ENCODE peak calls at places on chromosomes 12 and 14, in nine cellular contexts. One of them, this sample, is unnamed.

GRCh38 chr14:71076472-71076871 is 169.2 kb downstream of the PCNX1 start:
- DNase-seq in DMS53: no peak
- DNase-seq in brain microvascular endothelial cell: no peak
- DNase-seq in HS-5: no peak
- DNase-seq in left ventricle myocardium inferior: no peak
- DNase-seq in CD4-positive, CD25-positive, alpha-beta regulatory T cell: no peak
- DNase-seq in A172: no peak
- DNase-seq in LHCN-M2: no peak
- DNase-seq in lower leg skin: no peak
- DNase-seq in this sample: no peak

GRCh38 chr12:115341442-115341841 is 657.5 kb upstream of the TBX3 start:
- DNase-seq in DMS53: no peak
- DNase-seq in brain microvascular endothelial cell: peak
- DNase-seq in HS-5: peak
- DNase-seq in left ventricle myocardium inferior: peak
- DNase-seq in CD4-positive, CD25-positive, alpha-beta regulatory T cell: no peak
- DNase-seq in A172: peak
- DNase-seq in LHCN-M2: peak
- DNase-seq in lower leg skin: peak
- DNase-seq in this sample: no peak

GRCh38 chr14:105072892-105073719 is 7.9 kb upstream of the GPR132 start:
- DNase-seq in DMS53: no peak
- DNase-seq in brain microvascular endothelial cell: no peak
- DNase-seq in HS-5: no peak
- DNase-seq in left ventricle myocardium inferior: no peak
- DNase-seq in CD4-positive, CD25-positive, alpha-beta regulatory T cell: no peak
- DNase-seq in A172: no peak
- DNase-seq in LHCN-M2: no peak
- DNase-seq in lower leg skin: no peak
- DNase-seq in this sample: no peak

GRCh38 chr12:127280393-127281275 is 986.3 kb upstream of the TMEM132C start:
- DNase-seq in DMS53: peak
- DNase-seq in brain microvascular endothelial cell: no peak
- DNase-seq in HS-5: no peak
- DNase-seq in left ventricle myocardium inferior: peak
- DNase-seq in CD4-positive, CD25-positive, alpha-beta regulatory T cell: peak
- DNase-seq in A172: no peak
- DNase-seq in LHCN-M2: no peak
- DNase-seq in lower leg skin: no peak
- DNase-seq in this sample: no peak

GRCh38 chr14:99753225-99754140 is 39.7 kb upstream of the EML1 start:
- DNase-seq in DMS53: no peak
- DNase-seq in brain microvascular endothelial cell: no peak
- DNase-seq in HS-5: no peak
- DNase-seq in left ventricle myocardium inferior: no peak
- DNase-seq in CD4-positive, CD25-positive, alpha-beta regulatory T cell: no peak
- DNase-seq in A172: no peak
- DNase-seq in LHCN-M2: no peak
- DNase-seq in lower leg skin: no peak
- DNase-seq in this sample: no peak

GRCh38 chr12:23473071-23473470 is 476.4 kb downstream of the SOX5 start:
- DNase-seq in DMS53: no peak
- DNase-seq in brain microvascular endothelial cell: no peak
- DNase-seq in HS-5: no peak
- DNase-seq in left ventricle myocardium inferior: no peak
- DNase-seq in CD4-positive, CD25-positive, alpha-beta regulatory T cell: no peak
- DNase-seq in A172: no peak
- DNase-seq in LHCN-M2: no peak
- DNase-seq in lower leg skin: no peak
- DNase-seq in this sample: no peak

GRCh38 chr12:90977224-90977623 is 22.2 kb upstream of the CCER1 start:
- DNase-seq in DMS53: no peak
- DNase-seq in brain microvascular endothelial cell: no peak
- DNase-seq in HS-5: no peak
- DNase-seq in left ventricle myocardium inferior: no peak
- DNase-seq in CD4-positive, CD25-positive, alpha-beta regulatory T cell: no peak
- DNase-seq in A172: no peak
- DNase-seq in LHCN-M2: no peak
- DNase-seq in lower leg skin: no peak
- DNase-seq in this sample: no peak

GRCh38 chr12:89947437-89948265 is 239.0 kb upstream of the ATP2B1 start:
- DNase-seq in DMS53: peak
- DNase-seq in brain microvascular endothelial cell: peak
- DNase-seq in HS-5: peak
- DNase-seq in left ventricle myocardium inferior: no peak
- DNase-seq in CD4-positive, CD25-positive, alpha-beta regulatory T cell: no peak
- DNase-seq in A172: peak
- DNase-seq in LHCN-M2: peak
- DNase-seq in lower leg skin: no peak
- DNase-seq in this sample: no peak

GRCh38 chr14:62097072-62097471 is 334.9 kb downstream of the SNAPC1 start:
- DNase-seq in DMS53: no peak
- DNase-seq in brain microvascular endothelial cell: peak
- DNase-seq in HS-5: no peak
- DNase-seq in left ventricle myocardium inferior: no peak
- DNase-seq in CD4-positive, CD25-positive, alpha-beta regulatory T cell: no peak
- DNase-seq in A172: no peak
- DNase-seq in LHCN-M2: no peak
- DNase-seq in lower leg skin: no peak
- DNase-seq in this sample: no peak

GRCh38 chr14:104972301-104973211 is 5.6 kb downstream of the AHNAK2 start:
- DNase-seq in DMS53: peak
- DNase-seq in brain microvascular endothelial cell: no peak
- DNase-seq in HS-5: no peak
- DNase-seq in left ventricle myocardium inferior: peak
- DNase-seq in CD4-positive, CD25-positive, alpha-beta regulatory T cell: no peak
- DNase-seq in A172: peak
- DNase-seq in LHCN-M2: peak
- DNase-seq in lower leg skin: peak
- DNase-seq in this sample: no peak

GRCh38 chr14:23483216-23483854 is 13.8 kb downstream of the NGDN start:
- DNase-seq in DMS53: peak
- DNase-seq in brain microvascular endothelial cell: peak
- DNase-seq in HS-5: no peak
- DNase-seq in left ventricle myocardium inferior: no peak
- DNase-seq in CD4-positive, CD25-positive, alpha-beta regulatory T cell: peak
- DNase-seq in A172: no peak
- DNase-seq in LHCN-M2: no peak
- DNase-seq in lower leg skin: no peak
- DNase-seq in this sample: peak

GRCh38 chr14:97332591-97332984 is 535.4 kb downstream of the VRK1 start:
- DNase-seq in DMS53: no peak
- DNase-seq in brain microvascular endothelial cell: no peak
- DNase-seq in HS-5: no peak
- DNase-seq in left ventricle myocardium inferior: no peak
- DNase-seq in CD4-positive, CD25-positive, alpha-beta regulatory T cell: no peak
- DNase-seq in A172: no peak
- DNase-seq in LHCN-M2: no peak
- DNase-seq in lower leg skin: no peak
- DNase-seq in this sample: no peak

GRCh38 chr14:74579447-74580274 is 32.4 kb downstream of the LTBP2 start:
- DNase-seq in DMS53: peak
- DNase-seq in brain microvascular endothelial cell: peak
- DNase-seq in HS-5: peak
- DNase-seq in left ventricle myocardium inferior: no peak
- DNase-seq in CD4-positive, CD25-positive, alpha-beta regulatory T cell: peak
- DNase-seq in A172: peak
- DNase-seq in LHCN-M2: peak
- DNase-seq in lower leg skin: no peak
- DNase-seq in this sample: no peak

This sample was measured in NCI-H446 treated with DMSO at 0.1 percent for 48 hours.